ENCODE peak calls at places on chromosomes 12 and 14, in four cellular contexts. One of them, this sample, is unnamed.

GRCh38 chr12:71772728-71773127 is 18.1 kb downstream of the RAB21 start:
- DNase-seq in IMR-90: no peak
- DNase-seq in left colon: no peak
- DNase-seq in Jurkat, Clone E6-1: no peak
- DNase-seq in this sample: no peak

GRCh38 chr14:105836160-105836559 is 309.8 kb downstream of the TMEM121 start:
- DNase-seq in IMR-90: no peak
- DNase-seq in left colon: no peak
- DNase-seq in Jurkat, Clone E6-1: no peak
- DNase-seq in this sample: no peak

GRCh38 chr12:28242129-28242887 is 52.1 kb downstream of the CCDC91 start:
- DNase-seq in IMR-90: no peak
- DNase-seq in left colon: no peak
- DNase-seq in Jurkat, Clone E6-1: no peak
- DNase-seq in this sample: peak

GRCh38 chr12:117277875-117278274 is 83.6 kb downstream of the NOS1 start:
- DNase-seq in IMR-90: no peak
- DNase-seq in left colon: no peak
- DNase-seq in Jurkat, Clone E6-1: no peak
- DNase-seq in this sample: no peak

GRCh38 chr12:132429932-132430643 is 59.9 kb upstream of the FBRSL1 start:
- DNase-seq in IMR-90: no peak
- DNase-seq in left colon: peak
- DNase-seq in Jurkat, Clone E6-1: peak
- DNase-seq in this sample: peak

GRCh38 chr12:43396671-43397070 is 155.3 kb downstream of the ADAMTS20 start:
- DNase-seq in IMR-90: no peak
- DNase-seq in left colon: no peak
- DNase-seq in Jurkat, Clone E6-1: no peak
- DNase-seq in this sample: no peak

GRCh38 chr14:96272777-96273471 is 16.9 kb downstream of the BDKRB1 start:
- DNase-seq in IMR-90: peak
- DNase-seq in left colon: no peak
- DNase-seq in Jurkat, Clone E6-1: no peak
- DNase-seq in this sample: no peak

GRCh38 chr14:91068642-91069041 is 8.2 kb upstream of the RPS6KA5 start:
- DNase-seq in IMR-90: no peak
- DNase-seq in left colon: no peak
- DNase-seq in Jurkat, Clone E6-1: no peak
- DNase-seq in this sample: no peak

GRCh38 chr14:91352101-91352500 is 65.5 kb downstream of the CCDC88C start:
- DNase-seq in IMR-90: no peak
- DNase-seq in left colon: no peak
- DNase-seq in Jurkat, Clone E6-1: no peak
- DNase-seq in this sample: no peak

GRCh38 chr14:95703805-95704204 is 10.1 kb downstream of the TCL1A start:
- DNase-seq in IMR-90: no peak
- DNase-seq in left colon: no peak
- DNase-seq in Jurkat, Clone E6-1: no peak
- DNase-seq in this sample: no peak

GRCh38 chr12:48021485-48022179 is 17.4 kb upstream of the COL2A1 start:
- DNase-seq in IMR-90: no peak
- DNase-seq in left colon: peak
- DNase-seq in Jurkat, Clone E6-1: no peak
- DNase-seq in this sample: no peak

GRCh38 chr14:51780741-51781140 is 79.7 kb upstream of the GNG2 start:
- DNase-seq in IMR-90: peak
- DNase-seq in left colon: no peak
- DNase-seq in Jurkat, Clone E6-1: no peak
- DNase-seq in this sample: no peak

GRCh38 chr12:113373966-113374365 is 15.6 kb downstream of the PLBD2 start:
- DNase-seq in IMR-90: no peak
- DNase-seq in left colon: no peak
- DNase-seq in Jurkat, Clone E6-1: no peak
- DNase-seq in this sample: no peak

GRCh38 chr12:24175949-24176348 is 226.5 kb upstream of the SOX5 start:
- DNase-seq in IMR-90: no peak
- DNase-seq in left colon: no peak
- DNase-seq in Jurkat, Clone E6-1: no peak
- DNase-seq in this sample: no peak

GRCh38 chr12:124720687-124721500 is 142.8 kb downstream of the SCARB1 start:
- DNase-seq in IMR-90: peak
- DNase-seq in left colon: no peak
- DNase-seq in Jurkat, Clone E6-1: no peak
- DNase-seq in this sample: peak

GRCh38 chr12:40207551-40207950 is 17.2 kb upstream of the LRRK2 start:
- DNase-seq in IMR-90: no peak
- DNase-seq in left colon: no peak
- DNase-seq in Jurkat, Clone E6-1: no peak
- DNase-seq in this sample: no peak

GRCh38 chr14:70257526-70257925 is 68.8 kb upstream of the SLC8A3 start:
- DNase-seq in IMR-90: no peak
- DNase-seq in left colon: no peak
- DNase-seq in Jurkat, Clone E6-1: peak
- DNase-seq in this sample: no peak

GRCh38 chr12:40569626-40570179 is 122.5 kb upstream of the CNTN1 start:
- DNase-seq in IMR-90: peak
- DNase-seq in left colon: no peak
- DNase-seq in Jurkat, Clone E6-1: no peak
- DNase-seq in this sample: no peak

GRCh38 chr14:68664225-68664681 is 128.6 kb downstream of the ZFP36L1 start:
- DNase-seq in IMR-90: peak
- DNase-seq in left colon: no peak
- DNase-seq in Jurkat, Clone E6-1: no peak
- DNase-seq in this sample: peak

GRCh38 chr14:74512431-74512830 is 18.9 kb downstream of the ISCA2 start:
- DNase-seq in IMR-90: no peak
- DNase-seq in left colon: no peak
- DNase-seq in Jurkat, Clone E6-1: no peak
- DNase-seq in this sample: no peak